ENCODE peak calls at places on chromosome 22, in five cellular contexts. G, S, I, V and N are unnamed samples.

GRCh38 chr22:46968848-46969247 is 206.4 kb downstream of the TBC1D22A start:
- DNase-seq in S (no peak), I (no peak), G (no peak), V (no peak), N (peak; percentile 43)

GRCh38 chr22:46619830-46620501 is at the start of gene GRAMD4:
- DNase-seq in I (no peak), V (no peak), G (no peak), S (no peak), N (no peak)

GRCh38 chr22:30767656-30768055 is 73.0 kb downstream of the OSBP2 start:
- DNase-seq in S (no peak), V (no peak), I (no peak), G (no peak), N (no peak)

GRCh38 chr22:48899523-48900326 is 927.9 kb downstream of the BRD1 start:
- DNase-seq in S (no peak), I (no peak), G (no peak), V (no peak), N (peak; percentile 75)

GRCh38 chr22:50498322-50498861 is 9.1 kb downstream of the LMF2 start:
- DNase-seq in I (peak; percentile 84), S (no peak), V (peak; percentile 66), G (peak; percentile 65), N (peak; percentile 92)

GRCh38 chr22:27810566-27810965 is 9.0 kb upstream of the MN1 start:
- DNase-seq in I (no peak), S (no peak), G (no peak), V (peak; percentile 27), N (no peak)

GRCh38 chr22:47022075-47022473 is 259.6 kb downstream of the TBC1D22A start:
- DNase-seq in G (no peak), S (no peak), I (no peak), V (no peak), N (peak; percentile 52)

GRCh38 chr22:46878549-46878948 is 116.1 kb downstream of the TBC1D22A start:
- DNase-seq in V (no peak), S (no peak), I (no peak), G (no peak), N (no peak)

GRCh38 chr22:19760652-19761002 is at the start of gene TBX1:
- DNase-seq in V (no peak), S (no peak), G (no peak), I (no peak), N (no peak)

GRCh38 chr22:22770280-22770871 is 117.2 kb upstream of the IGLL5 start:
- DNase-seq in I (peak; percentile 63), G (peak; percentile 33), V (peak; percentile 14), S (no peak), N (peak; percentile 85)

DNA sequence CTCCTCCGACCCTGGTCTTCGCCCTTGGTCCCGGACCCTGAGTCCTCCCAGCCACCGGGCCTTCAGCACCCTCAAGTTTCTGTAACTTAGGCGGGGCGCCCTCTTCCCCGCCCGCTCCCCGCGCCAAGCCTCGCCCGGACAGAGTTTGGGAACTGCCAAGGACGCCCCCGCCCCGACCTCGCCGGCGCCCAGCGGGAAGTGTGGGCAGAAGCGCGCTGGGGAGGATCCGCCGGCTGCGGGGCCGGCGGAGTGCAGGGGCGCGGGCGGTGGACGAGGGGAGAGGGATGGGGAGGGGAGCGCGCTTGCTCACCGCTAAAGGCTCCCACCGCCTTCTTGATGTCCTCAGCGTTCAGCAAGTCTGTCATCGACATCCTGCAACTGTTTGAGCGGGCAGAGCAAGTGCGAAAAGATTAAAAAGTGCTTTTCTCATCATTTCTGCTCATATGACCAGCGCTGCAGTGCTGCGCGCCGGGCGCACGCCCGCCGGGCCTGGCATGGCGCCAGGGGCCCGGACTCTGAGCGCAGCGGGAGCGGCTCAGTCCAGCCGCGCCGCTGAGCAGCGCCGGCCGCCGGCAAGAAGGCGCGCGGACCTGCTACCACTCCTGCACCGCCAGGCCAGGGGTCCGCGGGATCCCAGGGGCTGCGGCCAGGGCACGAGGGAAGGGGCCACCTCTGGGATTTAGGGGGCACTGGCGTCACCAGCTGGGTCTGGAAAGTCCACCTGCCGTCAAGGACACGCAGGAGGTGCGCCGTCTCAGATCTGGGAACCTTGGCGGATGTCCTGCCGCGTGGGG is at the start of gene PVALB:
- DNase-seq in V (no peak), I (peak; percentile 37), S (no peak), G (peak; percentile 23), N (no peak)
- H3K4me3 ChIP-seq in V (peak within 1 kb of the TSS; percentile 11), I (peak within 1 kb of the TSS; percentile 30), S (peak within 1 kb of the TSS; percentile 40), G (peak within 1 kb of the TSS; percentile 46), N (no peak within 1 kb of the TSS)

GRCh38 chr22:44990810-44991209 is 19.0 kb downstream of the PHF21B start:
- DNase-seq in V (no peak), I (no peak), S (no peak), G (no peak), N (no peak)

GRCh38 chr22:44985906-44986527 is 23.8 kb downstream of the PHF21B start:
- DNase-seq in G (no peak), S (no peak), I (no peak), V (no peak), N (no peak)

GRCh38 chr22:44991218-44991617 is 18.6 kb downstream of the PHF21B start:
- DNase-seq in S (no peak), G (no peak), I (no peak), V (no peak), N (no peak)

GRCh38 chr22:44990328-44990727 is 19.5 kb downstream of the PHF21B start:
- DNase-seq in V (no peak), I (no peak), S (no peak), G (no peak), N (no peak)

GRCh38 chr22:44988671-44989070 is 21.1 kb downstream of the PHF21B start:
- DNase-seq in S (no peak), I (no peak), G (no peak), V (no peak), N (no peak)
- TF ChIP-seq CTCF in S (no peak), I (no peak), G (no peak), V (peak; percentile 11), N (no peak)

GRCh38 chr22:41092023-41092817 is at the start of gene EP300:
- DNase-seq in G (peak; percentile 73), V (peak; percentile 91), I (peak; percentile 87), S (peak; percentile 92), N (peak; percentile 88)
- TF ChIP-seq POLR2A in G (no peak), V (peak; percentile 95), I (peak; percentile 66), S (peak; percentile 67), N (peak; percentile 60)

GRCh38 chr22:39314251-39314971 is 5.0 kb downstream of the RPL3 start:
- DNase-seq in S (no peak), I (peak; percentile 91), V (no peak), G (no peak), N (no peak)
- H3K4me3 ChIP-seq in S (no peak overlapping the region), I (no peak overlapping the region), V (no peak overlapping the region), G (peak overlapping the region; percentile 99), N (no peak overlapping the region)

DNA sequence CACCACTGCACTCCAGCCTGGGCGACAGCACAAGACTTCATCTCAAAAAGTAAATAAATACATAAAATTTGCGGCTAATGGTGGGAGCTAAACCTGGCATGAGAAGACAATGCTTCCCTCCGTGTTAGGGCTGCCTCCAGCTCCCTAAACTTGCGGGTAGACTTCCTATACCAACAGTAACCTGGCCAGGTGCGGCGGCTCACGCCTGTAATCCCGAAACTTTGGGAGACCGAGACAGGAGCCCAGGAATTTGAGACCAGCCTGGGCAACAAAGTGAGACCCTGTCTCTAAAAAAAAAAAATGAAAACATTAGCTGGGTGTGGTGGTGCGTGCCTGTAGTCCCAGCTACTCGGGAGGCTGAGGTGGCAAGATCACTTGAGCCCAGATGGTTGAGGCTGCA is 25.3 kb downstream of the SLC25A18 start:
- DNase-seq in V (no peak), I (no peak), G (no peak), S (no peak), N (peak; percentile 70)
- TF ChIP-seq CTCF in V (no peak), I (no peak), G (no peak), S (no peak), N (no peak)

DNA sequence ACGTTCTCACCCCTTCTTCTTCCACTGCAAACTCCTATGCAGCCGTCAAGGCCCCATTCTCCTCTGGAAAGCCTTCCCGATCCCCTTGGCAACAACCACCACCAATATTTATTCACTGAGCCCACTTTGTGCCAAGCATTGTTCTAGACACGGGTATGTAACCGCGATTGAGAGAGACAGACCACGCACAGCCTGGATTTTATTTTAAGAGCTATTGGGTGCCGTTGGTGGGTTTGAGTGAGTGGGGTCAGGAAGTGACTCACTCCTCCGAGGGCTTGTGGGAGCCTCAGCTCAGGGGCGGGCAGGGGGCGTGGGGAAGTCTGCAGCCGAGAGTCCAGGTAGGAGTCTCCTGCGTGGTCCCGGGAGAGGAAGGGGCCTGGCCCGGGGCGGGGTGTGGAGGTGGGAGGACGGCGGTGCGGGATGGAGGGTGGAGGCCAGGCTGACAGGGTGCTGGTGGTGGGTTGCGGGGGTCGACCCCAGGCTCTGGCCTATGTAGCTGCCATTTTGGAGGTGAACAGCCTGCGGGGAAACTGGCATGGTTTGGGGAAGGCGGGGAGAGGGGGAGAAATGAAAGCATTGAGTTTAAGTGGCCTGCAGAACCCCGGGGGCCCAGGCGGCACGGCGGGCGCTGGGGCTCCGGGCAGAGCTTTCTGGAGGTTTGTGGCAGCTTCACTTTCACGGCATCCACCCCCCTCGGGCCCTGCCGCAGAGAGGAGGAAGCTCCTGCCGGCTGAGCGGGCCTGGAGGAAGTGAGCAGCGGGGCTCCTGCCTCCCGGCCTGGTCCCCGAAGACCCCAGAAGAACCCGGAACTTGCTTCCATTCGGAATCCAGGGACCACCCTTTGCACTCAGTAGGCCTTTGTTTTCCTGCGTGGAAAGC is 547 bp downstream of the PARVG start:
- DNase-seq in V (no peak), I (peak; percentile 30), G (no peak), S (no peak), N (no peak)
- TF ChIP-seq POLR2A in V (no peak), I (no peak), G (no peak), S (no peak), N (no peak)

GRCh38 chr22:35838849-35839646 is 121.4 kb downstream of the APOL5 start:
- DNase-seq in V (peak; percentile 30), S (no peak), I (peak; percentile 50), G (no peak), N (no peak)

GRCh38 chr22:35839811-35840739 is 122.4 kb downstream of the APOL5 start:
- DNase-seq in S (peak; percentile 90), I (peak; percentile 91), V (peak; percentile 82), G (peak; percentile 62), N (peak; percentile 82)

GRCh38 chr22:35835267-35835997 is 117.8 kb downstream of the APOL5 start:
- DNase-seq in I (no peak), S (no peak), V (no peak), G (no peak), N (no peak)

GRCh38 chr22:35835998-35836691 is 118.5 kb downstream of the APOL5 start:
- DNase-seq in I (peak; percentile 66), G (peak; percentile 68), S (no peak), V (peak; percentile 31), N (no peak)

GRCh38 chr22:35837328-35837727 is 119.7 kb downstream of the APOL5 start:
- DNase-seq in G (no peak), V (no peak), I (no peak), S (no peak), N (no peak)
- H3K4me3 ChIP-seq in G (peak overlapping the region; percentile 52), V (no peak overlapping the region), I (peak overlapping the region; percentile 7), S (no peak overlapping the region), N (no peak overlapping the region)

GRCh38 chr22:42930810-42931420 is 73.8 kb upstream of the ARFGAP3 start:
- DNase-seq in I (peak; percentile 61), S (no peak), G (no peak), V (no peak), N (no peak)
- TF ChIP-seq CTCF in I (no peak), S (no peak), G (no peak), V (no peak), N (no peak)

GRCh38 chr22:32880906-32881596 is 79.5 kb downstream of the TIMP3 start:
- DNase-seq in S (no peak), I (peak; percentile 86), G (no peak), V (no peak), N (no peak)
- TF ChIP-seq POLR2A in S (no peak), I (no peak), G (no peak), V (no peak), N (no peak)